ENCODE peak calls at places on chromosomes 16 and 17, in six cellular contexts. F, R, N, D, O and M are unnamed samples.

GRCh38 chr17:57270801-57271245 is 14.5 kb downstream of the MSI2 start:
- DNase-seq in R (no peak), D (no peak), N (no peak), F (no peak), O (no peak), M (no peak)

GRCh38 chr16:81693047-81693446 is 86.0 kb upstream of the PLCG2 start:
- DNase-seq in D (no peak), F (no peak), N (peak), R (no peak), O (no peak), M (no peak)

GRCh38 chr16:27367463-27368357 is 34.3 kb upstream of the IL21R start:
- DNase-seq in R (peak), F (peak), D (peak), O (peak), N (peak), M (peak)

GRCh38 chr16:4415538-4416199 is 727 bp downstream of the CORO7 start:
- DNase-seq in F (no peak), N (no peak), O (peak), R (no peak), D (peak), M (peak)

GRCh38 chr16:73384561-73384960 is 336.6 kb upstream of the ZFHX3 start:
- DNase-seq in N (no peak), O (no peak), R (no peak), F (no peak), D (no peak), M (no peak)

GRCh38 chr17:29111816-29112499 is 68.2 kb downstream of the MYO18A start:
- DNase-seq in N (peak), D (peak), R (peak), O (peak), F (peak), M (peak)

GRCh38 chr17:15038656-15039055 is 226.5 kb downstream of the PMP22 start:
- DNase-seq in N (peak), D (peak), O (no peak), F (no peak), R (no peak), M (no peak)

GRCh38 chr17:21370430-21370829 is 5.7 kb upstream of the KCNJ12 start:
- DNase-seq in F (no peak), R (no peak), O (peak), D (no peak), N (no peak), M (no peak)

GRCh38 chr16:56849690-56850680 is 15.0 kb upstream of the SLC12A3 start:
- DNase-seq in R (no peak), O (no peak), D (no peak), F (peak), N (peak), M (no peak)

GRCh38 chr17:61351745-61352407 is 47.8 kb upstream of the TBX2 start:
- DNase-seq in R (no peak), O (no peak), N (no peak), F (no peak), D (no peak), M (no peak)

GRCh38 chr16:73172621-73173312 is 124.8 kb upstream of the ZFHX3 start:
- DNase-seq in O (peak), F (peak), N (peak), D (peak), R (no peak), M (peak)

GRCh38 chr16:65388592-65388991 is 266.7 kb upstream of the CDH11 start:
- DNase-seq in D (peak), R (no peak), O (no peak), N (no peak), F (peak), M (no peak)

GRCh38 chr17:65292430-65292829 is 155.3 kb downstream of the RGS9 start:
- DNase-seq in F (peak), R (no peak), D (peak), O (no peak), N (peak), M (no peak)

DNA sequence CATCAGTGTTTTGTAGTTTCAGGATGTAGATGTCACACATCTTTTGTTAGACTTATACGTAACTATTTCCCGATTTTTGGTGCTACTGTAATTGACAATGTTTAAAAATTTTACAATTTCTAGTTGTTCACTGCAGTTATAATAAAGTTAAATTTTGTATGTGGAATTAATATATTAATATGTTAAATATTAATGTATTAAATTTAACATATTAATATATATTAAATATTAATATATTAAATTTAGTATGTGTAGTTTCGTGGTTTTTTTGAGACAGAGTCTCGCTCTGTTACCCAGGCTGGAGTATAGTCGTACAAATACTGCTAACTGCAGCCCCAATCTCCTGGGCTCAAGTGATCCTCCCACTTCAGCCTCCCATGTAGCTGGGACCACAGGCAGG is 5.7 kb upstream of the LGALS3BP start:
- DNase-seq in R (no peak), N (no peak), D (no peak), O (no peak), F (no peak), M (no peak)
- H3K4me3 ChIP-seq in R (no peak), N (no peak), D (no peak), O (no peak), F (no peak), M (no peak)

DNA sequence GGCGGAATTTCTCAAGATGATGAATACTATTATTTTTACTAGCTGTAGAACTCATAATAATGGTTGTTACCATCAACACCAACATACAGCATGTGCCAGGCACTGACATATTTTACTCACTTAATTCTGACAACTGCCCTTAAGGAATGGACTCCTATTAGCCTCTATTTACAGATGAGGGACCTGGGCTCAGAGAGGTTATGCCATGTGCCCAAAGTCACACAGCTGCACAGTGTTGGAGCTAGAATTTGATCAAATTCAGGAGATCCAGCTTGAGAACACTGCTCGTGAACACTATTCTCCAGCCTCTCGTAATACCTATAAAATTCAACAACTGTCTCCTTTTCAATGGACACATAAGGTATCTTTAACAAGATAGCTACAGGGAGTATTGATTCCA is 97.2 kb downstream of the XYLT1 start:
- DNase-seq in F (no peak), N (no peak), D (no peak), O (no peak), R (no peak), M (no peak)
- H3K4me3 ChIP-seq in F (no peak), N (no peak), D (no peak), O (no peak), R (no peak), M (no peak)

GRCh38 chr16:2158262-2158638 is 2.7 kb downstream of the TRAF7 start:
- DNase-seq in R (no peak), O (no peak), N (no peak), F (no peak), D (no peak), M (no peak)
- H3K4me3 ChIP-seq in R (no peak), O (no peak), N (no peak), F (no peak), D (no peak), M (no peak)

DNA sequence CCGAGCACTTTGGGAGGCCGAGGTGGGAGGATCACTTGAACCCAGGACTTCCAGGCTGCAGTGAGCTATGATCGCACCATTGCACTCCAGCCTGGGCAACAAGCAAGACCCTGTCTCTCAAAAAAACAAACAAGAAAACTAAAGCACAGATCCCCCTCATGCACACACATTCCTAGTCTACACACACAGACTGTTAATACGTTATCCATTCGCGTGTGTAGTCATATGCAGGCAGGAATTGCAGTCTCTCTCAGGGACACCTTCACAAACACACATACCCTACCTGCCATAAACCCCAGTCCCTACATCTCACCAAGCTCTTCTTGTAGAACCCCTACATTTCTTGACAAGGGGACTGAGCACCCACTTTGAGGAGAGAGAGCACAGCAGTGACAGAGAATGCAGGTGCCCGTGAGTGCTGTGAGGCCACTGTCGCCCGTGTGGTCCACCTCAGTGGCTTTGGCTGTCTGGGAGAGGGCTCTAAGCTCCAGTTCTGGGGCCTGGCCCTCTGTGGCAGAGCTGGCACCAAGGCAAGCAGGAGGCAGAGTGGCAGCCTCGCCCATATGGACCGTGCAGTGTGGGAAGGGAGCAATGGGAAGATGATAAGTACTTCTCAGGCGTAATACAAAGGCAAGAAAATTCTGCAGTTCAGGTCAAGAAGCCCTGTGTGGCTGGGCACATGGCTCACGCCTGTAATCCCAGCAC is 59.0 kb upstream of the RPH3AL start:
- DNase-seq in F (no peak), O (no peak), D (no peak), R (no peak), N (no peak), M (no peak)
- H3K4me3 ChIP-seq in F (no peak), O (no peak), D (no peak), R (no peak), N (no peak), M (no peak)

GRCh38 chr17:75151893-75152292 is 2.4 kb downstream of the JPT1 start:
- DNase-seq in D (peak), N (no peak), O (no peak), R (no peak), F (peak), M (no peak)
- H3K4me3 ChIP-seq in D (peak), N (no peak), O (no peak), R (peak), F (peak), M (no peak)

GRCh38 chr16:21722771-21723460 is 59.1 kb downstream of the OTOA start:
- DNase-seq in N (no peak), O (no peak), F (no peak), R (no peak), D (no peak), M (no peak)

GRCh38 chr16:21723532-21723931 is 59.8 kb downstream of the OTOA start:
- DNase-seq in O (no peak), D (no peak), F (no peak), N (no peak), R (no peak), M (no peak)

GRCh38 chr16:21717608-21718007 is 53.8 kb downstream of the OTOA start:
- DNase-seq in O (no peak), D (no peak), R (no peak), F (no peak), N (no peak), M (no peak)

GRCh38 chr16:21720533-21720932 is 56.8 kb downstream of the OTOA start:
- DNase-seq in R (no peak), D (no peak), N (no peak), F (no peak), O (no peak), M (no peak)
- H3K4me3 ChIP-seq in R (no peak), D (no peak), N (no peak), F (no peak), O (no peak), M (no peak)

GRCh38 chr17:50534222-50534978 is 1.9 kb downstream of the EPN3 start:
- DNase-seq in F (peak), D (peak), R (peak), O (peak), N (no peak), M (peak)
- H3K4me3 ChIP-seq in F (no peak), D (peak), R (peak), O (peak), N (no peak), M (peak)

DNA sequence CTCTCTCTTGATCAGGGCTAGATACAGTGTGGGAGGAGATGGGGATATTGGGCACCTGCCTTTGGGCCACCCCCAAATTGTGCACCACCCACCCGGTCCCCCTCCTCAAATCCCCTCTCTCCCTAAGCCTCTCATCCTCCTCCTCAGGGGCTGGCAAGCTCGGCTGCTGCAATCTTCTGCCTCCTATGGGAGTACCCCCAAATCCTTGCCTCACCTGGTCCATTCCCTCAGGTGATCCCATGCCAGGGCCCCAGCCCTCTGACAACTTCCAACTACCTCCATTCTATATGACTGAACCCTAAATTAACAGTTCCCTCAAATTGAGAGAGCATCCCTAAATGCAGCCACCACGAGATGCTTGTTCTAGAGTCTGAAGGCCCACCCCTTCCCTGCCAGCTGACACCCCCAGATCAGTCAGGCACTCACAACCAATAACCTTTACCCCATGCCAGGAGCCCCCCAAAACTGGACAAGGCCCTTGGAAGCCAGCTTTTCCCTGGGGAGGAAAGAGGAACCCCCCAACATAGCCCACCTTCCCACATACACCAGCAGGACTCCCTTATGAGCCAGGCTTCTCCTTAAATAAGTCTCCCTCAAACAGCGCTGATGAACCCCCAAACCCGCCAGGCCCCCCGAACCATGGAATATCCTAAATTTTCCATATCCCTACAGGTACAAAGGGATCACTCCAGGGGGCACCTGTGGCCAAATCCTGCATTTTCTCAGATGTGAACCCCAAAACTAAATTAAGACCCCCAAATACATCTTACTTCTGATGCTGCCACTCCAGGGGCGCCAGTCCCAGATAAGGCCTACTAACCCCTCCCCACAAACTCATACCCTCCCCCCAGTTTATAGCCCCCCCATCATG is 3.2 kb downstream of the DLG4 start:
- DNase-seq in R (no peak), N (no peak), F (no peak), O (no peak), D (no peak), M (no peak)
- H3K4me3 ChIP-seq in R (peak), N (peak), F (peak), O (peak), D (peak), M (peak)

GRCh38 chr17:48613862-48614694 is 1.0 kb downstream of the HOXB8 start:
- DNase-seq in N (no peak), R (peak), D (no peak), O (peak), F (no peak), M (no peak)
- H3K4me3 ChIP-seq in N (peak), R (peak), D (no peak), O (no peak), F (no peak), M (peak)